ENCODE peak calls at places on chromosomes 7 and 10, in four cellular contexts. One of them, this sample, is unnamed.

GRCh38 chr7:45028138-45028919 is 28.3 kb downstream of the CCM2 start:
- DNase-seq in CD4-positive, CD25-positive, alpha-beta regulatory T cell: no peak
- DNase-seq in hippocampal formation: no peak
- DNase-seq in HuH-7.5: no peak
- DNase-seq in this sample: no peak

GRCh38 chr7:30698481-30698880 is 16.2 kb upstream of the CRHR2 start:
- DNase-seq in CD4-positive, CD25-positive, alpha-beta regulatory T cell: no peak
- DNase-seq in hippocampal formation: no peak
- DNase-seq in HuH-7.5: no peak
- DNase-seq in this sample: no peak

GRCh38 chr7:97770845-97771244 is 39.0 kb downstream of the TAC1 start:
- DNase-seq in CD4-positive, CD25-positive, alpha-beta regulatory T cell: no peak
- DNase-seq in hippocampal formation: no peak
- DNase-seq in HuH-7.5: no peak
- DNase-seq in this sample: no peak

GRCh38 chr10:5555881-5556280 is 31.1 kb downstream of the CALML3 start:
- DNase-seq in CD4-positive, CD25-positive, alpha-beta regulatory T cell: no peak
- DNase-seq in hippocampal formation: no peak
- DNase-seq in HuH-7.5: no peak
- DNase-seq in this sample: no peak

GRCh38 chr7:156163747-156164146 is 351.5 kb upstream of the SHH start:
- DNase-seq in CD4-positive, CD25-positive, alpha-beta regulatory T cell: no peak
- DNase-seq in hippocampal formation: no peak
- DNase-seq in HuH-7.5: no peak
- DNase-seq in this sample: no peak

GRCh38 chr7:122298131-122298530 is 6.4 kb downstream of the FEZF1 start:
- DNase-seq in CD4-positive, CD25-positive, alpha-beta regulatory T cell: no peak
- DNase-seq in hippocampal formation: no peak
- DNase-seq in HuH-7.5: no peak
- DNase-seq in this sample: no peak

GRCh38 chr7:153832160-153832559 is 220.0 kb upstream of the DPP6 start:
- DNase-seq in CD4-positive, CD25-positive, alpha-beta regulatory T cell: no peak
- DNase-seq in hippocampal formation: no peak
- DNase-seq in HuH-7.5: peak; percentile 8
- DNase-seq in this sample: no peak

GRCh38 chr10:21002097-21002878 is 105.2 kb upstream of the NEBL start:
- DNase-seq in CD4-positive, CD25-positive, alpha-beta regulatory T cell: no peak
- DNase-seq in hippocampal formation: no peak
- DNase-seq in HuH-7.5: no peak
- DNase-seq in this sample: no peak

GRCh38 chr10:120282421-120282820 is 174.6 kb upstream of the PLPP4 start:
- DNase-seq in CD4-positive, CD25-positive, alpha-beta regulatory T cell: no peak
- DNase-seq in hippocampal formation: no peak
- DNase-seq in HuH-7.5: no peak
- DNase-seq in this sample: no peak

GRCh38 chr7:88967432-88967831 is 171.9 kb upstream of the TEX47 start:
- DNase-seq in CD4-positive, CD25-positive, alpha-beta regulatory T cell: no peak
- DNase-seq in hippocampal formation: no peak
- DNase-seq in HuH-7.5: no peak
- DNase-seq in this sample: no peak

GRCh38 chr10:18229839-18230238 is 89.6 kb downstream of the CACNB2 start:
- DNase-seq in CD4-positive, CD25-positive, alpha-beta regulatory T cell: no peak
- DNase-seq in hippocampal formation: no peak
- DNase-seq in HuH-7.5: no peak
- DNase-seq in this sample: no peak

GRCh38 chr7:69780377-69780776 is 182.1 kb downstream of the AUTS2 start:
- DNase-seq in CD4-positive, CD25-positive, alpha-beta regulatory T cell: no peak
- DNase-seq in hippocampal formation: no peak
- DNase-seq in HuH-7.5: no peak
- DNase-seq in this sample: no peak

GRCh38 chr7:5348134-5349004 is 65.6 kb downstream of the SLC29A4 start:
- DNase-seq in CD4-positive, CD25-positive, alpha-beta regulatory T cell: no peak
- DNase-seq in hippocampal formation: no peak
- DNase-seq in HuH-7.5: no peak
- DNase-seq in this sample: no peak

GRCh38 chr10:71989658-71990454 is 25.7 kb downstream of the CHST3 start:
- DNase-seq in CD4-positive, CD25-positive, alpha-beta regulatory T cell: no peak
- DNase-seq in hippocampal formation: no peak
- DNase-seq in HuH-7.5: no peak
- DNase-seq in this sample: no peak

GRCh38 chr10:20975236-20975635 is 78.1 kb upstream of the NEBL start:
- DNase-seq in CD4-positive, CD25-positive, alpha-beta regulatory T cell: no peak
- DNase-seq in hippocampal formation: no peak
- DNase-seq in HuH-7.5: no peak
- DNase-seq in this sample: no peak

GRCh38 chr7:75987805-75988630 is 6.4 kb downstream of the TMEM120A start:
- DNase-seq in CD4-positive, CD25-positive, alpha-beta regulatory T cell: no peak
- DNase-seq in hippocampal formation: no peak
- DNase-seq in HuH-7.5: no peak
- DNase-seq in this sample: no peak

GRCh38 chr7:33644489-33644888 is 260.9 kb upstream of the BMPER start:
- DNase-seq in CD4-positive, CD25-positive, alpha-beta regulatory T cell: no peak
- DNase-seq in hippocampal formation: no peak
- DNase-seq in HuH-7.5: no peak
- DNase-seq in this sample: no peak

GRCh38 chr7:140084972-140085371 is 22.2 kb upstream of the PARP12 start:
- DNase-seq in CD4-positive, CD25-positive, alpha-beta regulatory T cell: no peak
- DNase-seq in hippocampal formation: no peak
- DNase-seq in HuH-7.5: no peak
- DNase-seq in this sample: peak; percentile 44

GRCh38 chr10:127743205-127743604 is 6.2 kb downstream of the FOXI2 start:
- DNase-seq in CD4-positive, CD25-positive, alpha-beta regulatory T cell: no peak
- DNase-seq in hippocampal formation: no peak
- DNase-seq in HuH-7.5: no peak
- DNase-seq in this sample: no peak

GRCh38 chr10:105029285-105029684 is 388.2 kb downstream of the SORCS3 start:
- DNase-seq in CD4-positive, CD25-positive, alpha-beta regulatory T cell: no peak
- DNase-seq in hippocampal formation: no peak
- DNase-seq in HuH-7.5: no peak
- DNase-seq in this sample: no peak

GRCh38 chr10:120513307-120513706 is 56.3 kb downstream of the PLPP4 start:
- DNase-seq in CD4-positive, CD25-positive, alpha-beta regulatory T cell: no peak
- DNase-seq in hippocampal formation: no peak
- DNase-seq in HuH-7.5: no peak
- DNase-seq in this sample: no peak

GRCh38 chr7:159197066-159197975 is 52.7 kb upstream of the VIPR2 start:
- DNase-seq in CD4-positive, CD25-positive, alpha-beta regulatory T cell: peak; percentile 12
- DNase-seq in hippocampal formation: no peak
- DNase-seq in HuH-7.5: peak; percentile 9
- DNase-seq in this sample: no peak

GRCh38 chr10:3749597-3750351 is 35.2 kb downstream of the KLF6 start:
- DNase-seq in CD4-positive, CD25-positive, alpha-beta regulatory T cell: no peak
- DNase-seq in hippocampal formation: peak; percentile 8
- DNase-seq in HuH-7.5: no peak
- DNase-seq in this sample: no peak